ENCODE peak calls at places on chromosomes 3 and 15, in eight cellular contexts. R is activated CD8-positive, alpha-beta memory T cell treated with anti-CD3 and anti-CD28 coated beads for 4 hours; D is dermis microvascular lymphatic vessel endothelial cell; O is sigmoid colon; Z is HEK293T; H is MCF 10A; B is IMR-90; X is M059J. J is an unnamed sample.

GRCh38 chr15:64642875-64643274 is 132.5 kb downstream of the RBPMS2 start:
- DNase-seq in X (no peak), H (no peak), R (no peak), B (no peak), Z (no peak), D (no peak), O (no peak), J (no peak)

GRCh38 chr3:162738778-162739177 is 1242.2 kb downstream of the OTOL1 start:
- DNase-seq in Z (no peak), B (peak; percentile 48), R (no peak), X (peak; percentile 20), H (no peak), D (no peak), O (no peak), J (no peak)

GRCh38 chr3:9704343-9705322 is 1.0 kb downstream of the CPNE9 start:
- DNase-seq in R (no peak), B (peak; percentile 15), D (no peak), Z (peak; percentile 78), H (peak; percentile 6), O (no peak), X (peak; percentile 21), J (no peak)

GRCh38 chr3:196513697-196514349 is 1.3 kb downstream of the SMCO1 start:
- DNase-seq in O (no peak), B (peak; percentile 64), R (no peak), Z (no peak), D (no peak), X (peak; percentile 68), H (no peak), J (peak; percentile 49)

GRCh38 chr15:66593219-66593780 is 27.5 kb upstream of the LCTL start:
- DNase-seq in Z (no peak), O (no peak), R (no peak), X (no peak), D (no peak), B (peak; percentile 15), H (no peak), J (no peak)

GRCh38 chr3:45537596-45537959 is 57.0 kb upstream of the LIMD1 start:
- DNase-seq in D (no peak), O (no peak), Z (no peak), B (no peak), H (no peak), R (no peak), X (no peak), J (no peak)

GRCh38 chr3:197226179-197226578 is 72.2 kb downstream of the DLG1 start:
- DNase-seq in X (no peak), H (no peak), D (no peak), B (no peak), R (no peak), Z (peak; percentile 6), O (no peak), J (no peak)

GRCh38 chr15:71538181-71538580 is 272.2 kb upstream of the NR2E3 start:
- DNase-seq in X (peak; percentile 28), R (no peak), Z (no peak), H (peak; percentile 79), B (peak; percentile 28), D (no peak), O (no peak), J (no peak)

GRCh38 chr15:40892449-40893012 is 1.7 kb upstream of the VPS18 start:
- DNase-seq in X (no peak), B (no peak), D (no peak), O (no peak), H (no peak), Z (no peak), R (no peak), J (no peak)

GRCh38 chr3:187946031-187946691 is 200.9 kb upstream of the BCL6 start:
- DNase-seq in O (no peak), R (no peak), X (no peak), B (peak; percentile 85), D (no peak), H (no peak), Z (no peak), J (no peak)